ENCODE peak calls at places on chromosomes 4 and X, in nine cellular contexts. Y, N, H, A, E, Q, Z, W and R are unnamed samples.

GRCh38 chrX:18883961-18884765 is 99.8 kb downstream of the PHKA2 start:
- DNase-seq in Y (no peak), N (no peak), H (no peak), A (no peak), E (no peak), Q (peak), Z (no peak), W (no peak), R (no peak)

GRCh38 chr4:8643986-8644385 is 51.4 kb downstream of the CPZ start:
- DNase-seq in Y (peak), N (no peak), H (peak), A (peak), E (no peak), Q (peak), Z (no peak), W (no peak), R (no peak)

GRCh38 chr4:39528056-39528465 is 822 bp upstream of the UGDH start:
- DNase-seq in Y (no peak), N (peak), H (no peak), A (no peak), E (no peak), Q (no peak), Z (no peak), W (no peak), R (no peak)

GRCh38 chr4:99305638-99306380 is 15.0 kb upstream of the ADH1A start:
- DNase-seq in Y (no peak), N (peak), H (no peak), A (no peak), E (no peak), Q (no peak), Z (no peak), W (no peak), R (no peak)

GRCh38 chrX:51779306-51779705 is 36.1 kb downstream of the GSPT2 start:
- DNase-seq in Y (no peak), N (no peak), H (no peak), A (no peak), E (no peak), Q (peak), Z (peak), W (no peak), R (no peak)

GRCh38 chr4:93776386-93777080 is 52.0 kb upstream of the ATOH1 start:
- DNase-seq in Y (no peak), N (no peak), H (no peak), A (no peak), E (no peak), Q (no peak), Z (no peak), W (no peak), R (no peak)

GRCh38 chr4:72286185-72286584 is 254.4 kb downstream of the NPFFR2 start:
- DNase-seq in Y (no peak), N (no peak), H (no peak), A (no peak), E (no peak), Q (no peak), Z (peak), W (no peak), R (no peak)

GRCh38 chr4:188987011-188987410 is 847.8 kb downstream of the TRIML1 start:
- DNase-seq in Y (no peak), N (no peak), H (no peak), A (no peak), E (no peak), Q (no peak), Z (no peak), W (no peak), R (no peak)

GRCh38 chrX:119236599-119237525 is 777 bp downstream of the PGRMC1 start:
- DNase-seq in Y (no peak), N (peak), H (peak), A (peak), E (peak), Q (peak), Z (peak), W (peak), R (peak)

GRCh38 chrX:21943460-21944135 is 3.1 kb downstream of the SMS start:
- DNase-seq in Y (no peak), N (no peak), H (no peak), A (no peak), E (peak), Q (peak), Z (no peak), W (no peak), R (no peak)

GRCh38 chrX:70096052-70096451 is 33.8 kb downstream of the OTUD6A start:
- DNase-seq in Y (no peak), N (no peak), H (no peak), A (no peak), E (no peak), Q (peak), Z (peak), W (no peak), R (peak)

GRCh38 chrX:50066318-50066937 is 134.4 kb downstream of the AKAP4 start:
- DNase-seq in Y (no peak), N (no peak), H (no peak), A (no peak), E (no peak), Q (no peak), Z (no peak), W (no peak), R (no peak)
- H3K27ac ChIP-seq in Y (no peak), N (no peak), H (no peak), A (no peak), E (no peak), Q (no peak), Z (no peak), W (no peak), R (no peak)

GRCh38 chrX:13775837-13776236 is 41.1 kb downstream of the GPM6B start:
- DNase-seq in Y (no peak), N (no peak), H (no peak), A (no peak), E (no peak), Q (no peak), Z (no peak), W (no peak), R (no peak)
- H3K27ac ChIP-seq in Y (no peak), N (no peak), H (no peak), A (no peak), E (no peak), Q (no peak), Z (no peak), W (no peak), R (no peak)

GRCh38 chrX:72313757-72314156 is 8.0 kb upstream of the CITED1 start:
- DNase-seq in Y (no peak), N (no peak), H (no peak), A (no peak), E (no peak), Q (no peak), Z (no peak), W (no peak), R (no peak)

GRCh38 chrX:72314881-72315280 is 9.2 kb upstream of the CITED1 start:
- DNase-seq in Y (no peak), N (no peak), H (no peak), A (no peak), E (no peak), Q (no peak), Z (no peak), W (no peak), R (no peak)

GRCh38 chrX:72312311-72312940 is 6.7 kb upstream of the CITED1 start:
- DNase-seq in Y (peak), N (no peak), H (no peak), A (no peak), E (no peak), Q (no peak), Z (no peak), W (no peak), R (no peak)

GRCh38 chrX:72316408-72317079 is 10.8 kb upstream of the CITED1 start:
- DNase-seq in Y (no peak), N (no peak), H (no peak), A (peak), E (no peak), Q (no peak), Z (no peak), W (peak), R (no peak)

DNA sequence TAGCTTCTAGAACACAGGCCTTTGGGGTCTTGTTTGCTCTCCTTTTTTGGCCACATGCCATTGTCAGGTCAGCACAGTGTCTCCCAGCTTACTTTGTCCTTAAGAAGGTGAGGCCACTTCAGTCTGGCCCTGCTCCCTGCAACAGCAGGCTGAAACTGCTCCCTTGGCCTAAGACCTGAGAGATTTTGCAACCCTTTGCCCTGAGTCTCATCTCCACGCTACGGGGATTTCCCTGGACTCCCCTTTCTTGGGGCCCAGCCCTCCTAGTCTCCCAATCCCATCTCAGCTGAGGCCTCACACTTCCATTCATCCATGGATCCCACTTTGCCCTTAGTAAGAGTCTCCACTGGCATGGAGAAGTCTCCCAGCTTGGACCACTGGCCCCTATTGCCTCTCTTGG is 8.5 kb upstream of the CITED1 start:
- DNase-seq in Y (no peak), N (no peak), H (no peak), A (no peak), E (no peak), Q (no peak), Z (no peak), W (no peak), R (no peak)
- H3K27ac ChIP-seq in Y (no peak), N (no peak), H (no peak), A (no peak), E (no peak), Q (no peak), Z (no peak), W (no peak), R (no peak)

GRCh38 chrX:45517090-45517973 is 316.7 kb upstream of the DIPK2B start:
- DNase-seq in Y (no peak), N (no peak), H (no peak), A (no peak), E (peak), Q (no peak), Z (peak), W (no peak), R (no peak)

GRCh38 chrX:45513042-45513441 is 312.4 kb upstream of the DIPK2B start:
- DNase-seq in Y (no peak), N (no peak), H (no peak), A (no peak), E (no peak), Q (no peak), Z (peak), W (no peak), R (no peak)

GRCh38 chrX:45518552-45518951 is 317.9 kb upstream of the DIPK2B start:
- DNase-seq in Y (no peak), N (no peak), H (no peak), A (no peak), E (no peak), Q (no peak), Z (no peak), W (no peak), R (no peak)

GRCh38 chrX:45515262-45516215 is 314.9 kb upstream of the DIPK2B start:
- DNase-seq in Y (no peak), N (peak), H (peak), A (peak), E (peak), Q (peak), Z (peak), W (peak), R (no peak)
- H3K27ac ChIP-seq in Y (peak), N (peak), H (peak), A (no peak), E (peak), Q (no peak), Z (no peak), W (no peak), R (no peak)

GRCh38 chr4:2852481-2852881 is 8.8 kb downstream of the ADD1 start:
- DNase-seq in Y (peak), N (no peak), H (peak), A (no peak), E (no peak), Q (no peak), Z (no peak), W (no peak), R (peak)
- H3K27ac ChIP-seq in Y (no peak), N (no peak), H (peak), A (no peak), E (no peak), Q (no peak), Z (no peak), W (no peak), R (peak)

DNA sequence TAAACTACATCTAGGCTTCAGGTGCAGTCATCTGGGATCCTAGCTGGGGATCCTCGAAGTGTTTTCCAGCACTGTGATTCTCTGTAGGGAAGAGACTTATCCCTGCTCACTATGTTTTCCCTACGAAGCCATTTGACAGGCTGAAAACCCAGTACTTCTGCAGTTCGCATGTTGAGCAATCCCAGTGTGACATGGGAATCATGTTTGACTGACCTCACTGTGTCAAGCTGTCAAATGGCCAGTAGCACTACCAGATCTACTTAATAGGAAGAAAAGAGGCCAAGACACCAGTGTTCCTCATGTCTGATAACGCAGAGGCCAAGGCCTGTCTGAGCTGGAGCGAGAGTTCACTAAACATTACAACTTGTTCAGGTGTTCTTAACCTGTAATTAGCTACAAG is 100.6 kb downstream of the CDS1 start:
- DNase-seq in Y (no peak), N (no peak), H (no peak), A (no peak), E (no peak), Q (no peak), Z (no peak), W (no peak), R (no peak)
- H3K27ac ChIP-seq in Y (no peak), N (no peak), H (no peak), A (no peak), E (no peak), Q (no peak), Z (no peak), W (no peak), R (no peak)

DNA sequence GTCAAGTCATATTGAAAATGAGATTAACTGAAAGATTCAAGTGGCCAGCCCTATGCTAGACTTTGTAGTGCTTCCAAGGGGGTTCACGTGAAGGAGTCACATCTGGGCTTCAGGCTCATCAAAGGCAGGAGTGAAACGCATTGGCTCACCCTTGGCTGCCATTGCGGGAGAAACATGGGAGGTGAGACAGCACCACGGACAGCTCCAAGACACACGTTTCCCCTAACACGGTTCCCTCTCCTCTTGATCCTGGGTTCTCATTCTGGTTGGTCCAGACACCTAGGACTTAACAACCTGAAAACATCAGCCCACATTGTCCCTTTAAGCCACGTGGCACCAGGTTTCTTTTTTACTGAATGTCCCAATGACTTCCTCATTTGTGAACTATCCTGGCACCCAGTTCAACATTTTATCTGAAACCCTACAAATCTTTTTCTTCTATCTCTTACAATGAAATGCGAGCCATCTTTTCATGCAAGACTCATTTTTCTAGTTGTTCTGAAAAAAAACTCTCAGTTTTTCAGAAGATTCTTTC is 279.0 kb upstream of the VCX3A start:
- DNase-seq in Y (no peak), N (no peak), H (no peak), A (no peak), E (no peak), Q (peak), Z (peak), W (no peak), R (no peak)
- H3K27ac ChIP-seq in Y (no peak), N (no peak), H (no peak), A (no peak), E (no peak), Q (no peak), Z (no peak), W (no peak), R (no peak)

GRCh38 chr4:118981839-118982381 is 93.3 kb downstream of the SYNPO2 start:
- DNase-seq in Y (no peak), N (peak), H (peak), A (peak), E (peak), Q (peak), Z (peak), W (peak), R (peak)
- H3K27ac ChIP-seq in Y (no peak), N (peak), H (peak), A (no peak), E (no peak), Q (no peak), Z (no peak), W (no peak), R (no peak)

GRCh38 chr4:126361287-126361686 is 1046.5 kb downstream of the FAT4 start:
- DNase-seq in Y (no peak), N (no peak), H (no peak), A (no peak), E (no peak), Q (peak), Z (peak), W (no peak), R (no peak)

DNA sequence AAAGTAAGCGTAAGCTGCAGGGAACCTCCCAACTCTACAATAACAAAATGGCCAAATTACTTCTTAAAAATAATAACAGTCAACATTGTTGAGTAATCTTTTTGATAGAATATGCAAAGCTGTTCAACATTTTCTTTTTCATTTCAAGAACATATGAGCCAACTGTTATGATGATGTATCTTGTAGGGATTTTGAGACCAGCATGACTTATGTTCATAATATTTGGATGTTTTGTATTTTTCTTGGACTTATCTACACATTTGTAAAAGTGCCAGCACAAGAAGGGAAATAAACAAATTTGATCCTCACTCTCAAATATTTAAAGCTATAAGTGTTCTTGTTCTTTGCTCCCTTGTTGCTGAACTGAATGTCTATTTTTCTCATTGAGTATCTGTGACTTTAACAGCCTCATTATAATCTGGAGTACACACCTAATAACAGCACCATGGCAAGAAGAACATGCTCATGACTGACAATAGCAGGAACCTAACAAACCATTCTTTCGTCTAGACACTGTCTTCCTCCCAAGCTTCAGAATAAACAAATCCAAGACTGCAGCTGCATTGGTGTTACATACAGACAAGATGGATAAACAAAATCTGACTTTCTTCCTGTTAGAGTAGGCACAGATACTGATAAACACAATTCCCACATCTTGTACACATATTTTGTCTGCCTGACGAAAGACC is 1049.7 kb downstream of the FAT4 start:
- DNase-seq in Y (no peak), N (no peak), H (no peak), A (no peak), E (no peak), Q (no peak), Z (peak), W (no peak), R (no peak)
- H3K27ac ChIP-seq in Y (no peak), N (no peak), H (no peak), A (no peak), E (no peak), Q (no peak), Z (no peak), W (no peak), R (no peak)

GRCh38 chr4:182649698-182650477 is 267.3 kb downstream of the DCTD start:
- DNase-seq in Y (no peak), N (no peak), H (no peak), A (no peak), E (no peak), Q (no peak), Z (peak), W (no peak), R (no peak)
- H3K27ac ChIP-seq in Y (no peak), N (no peak), H (no peak), A (no peak), E (no peak), Q (no peak), Z (no peak), W (no peak), R (no peak)